ENCODE peak calls at places on chromosomes 3 and 15, in eight cellular contexts. O is HFF-Myc, D is RPMI8226, B is heart left ventricle, J is GM19239, S is NCI-H2171, H is mucosa of descending colon, U is transverse colon. Q is an unnamed sample.

GRCh38 chr15:89751748-89752147 is 699 bp upstream of the MESP1 start:
- DNase-seq in H (no peak), O (no peak), J (no peak), D (no peak), B (no peak), U (no peak), S (no peak), Q (no peak)

GRCh38 chr3:115194461-115194860 is 47.4 kb upstream of the ZBTB20 start:
- DNase-seq in D (no peak), J (no peak), H (no peak), O (no peak), S (no peak), B (no peak), U (no peak), Q (no peak)

GRCh38 chr3:122169911-122170310 is 13.6 kb upstream of the CASR start:
- DNase-seq in H (no peak), J (no peak), O (no peak), U (no peak), D (no peak), S (no peak), B (no peak), Q (no peak)

GRCh38 chr15:92069308-92070244 is 216.1 kb downstream of the SLCO3A1 start:
- DNase-seq in H (no peak), J (no peak), B (peak; percentile 66), O (no peak), D (no peak), S (no peak), U (peak; percentile 32), Q (peak; percentile 53)

GRCh38 chr3:172892158-172892557 is 141.6 kb downstream of the ECT2 start:
- DNase-seq in H (no peak), D (no peak), B (no peak), O (peak; percentile 88), S (no peak), U (no peak), J (no peak), Q (no peak)

GRCh38 chr15:78103406-78104118 is 11.2 kb downstream of the SH2D7 start:
- DNase-seq in U (peak; percentile 61), H (no peak), J (peak; percentile 83), O (no peak), D (no peak), S (no peak), B (peak; percentile 39), Q (peak; percentile 29)

GRCh38 chr3:39185326-39185958 is 7.0 kb downstream of the XIRP1 start:
- DNase-seq in J (no peak), D (no peak), H (no peak), O (no peak), S (no peak), U (no peak), B (no peak), Q (no peak)

GRCh38 chr3:159892171-159892791 is 96.4 kb upstream of the IL12A start:
- DNase-seq in S (no peak), J (no peak), D (no peak), H (no peak), B (peak; percentile 56), O (no peak), U (no peak), Q (no peak)

GRCh38 chr15:90221251-90221900 is 12.4 kb downstream of the CIB1 start:
- DNase-seq in D (peak; percentile 66), B (peak; percentile 85), O (no peak), J (peak; percentile 65), S (peak; percentile 36), H (peak; percentile 80), U (peak; percentile 80), Q (peak; percentile 45)

GRCh38 chr3:52434491-52435115 is 10.3 kb downstream of the SEMA3G start:
- DNase-seq in H (no peak), D (no peak), U (no peak), B (peak; percentile 27), S (no peak), J (no peak), O (no peak), Q (no peak)

GRCh38 chr3:195173696-195174095 is 97.3 kb downstream of the XXYLT1 start:
- DNase-seq in U (no peak), H (no peak), J (no peak), D (no peak), B (no peak), S (no peak), O (no peak), Q (no peak)

GRCh38 chr15:59764775-59765174 is 75.7 kb upstream of the BNIP2 start:
- DNase-seq in H (no peak), O (no peak), J (no peak), S (no peak), B (no peak), D (no peak), U (no peak), Q (peak; percentile 8)

GRCh38 chr3:49785565-49786356 is 581 bp downstream of the IP6K1 start:
- DNase-seq in O (no peak), U (peak; percentile 47), B (no peak), J (no peak), H (no peak), S (no peak), D (peak; percentile 34), Q (peak; percentile 60)

GRCh38 chr3:107251819-107252218 is 125.4 kb upstream of the CCDC54 start:
- DNase-seq in D (no peak), B (no peak), H (no peak), U (no peak), S (peak; percentile 79), O (no peak), J (no peak), Q (no peak)

GRCh38 chr15:81274932-81275341 is 49.0 kb downstream of the STARD5 start:
- DNase-seq in D (peak; percentile 85), S (peak; percentile 54), U (peak; percentile 88), J (peak; percentile 62), B (peak; percentile 76), O (peak; percentile 76), H (peak; percentile 85), Q (peak; percentile 79)

GRCh38 chr15:66404532-66404931 is 17.8 kb downstream of the MAP2K1 start:
- DNase-seq in S (no peak), O (no peak), J (no peak), D (no peak), B (no peak), U (no peak), H (no peak), Q (no peak)

GRCh38 chr3:141795719-141796435 is 32.7 kb downstream of the GRK7 start:
- DNase-seq in D (no peak), U (peak; percentile 42), J (no peak), H (no peak), O (no peak), S (no peak), B (peak; percentile 55), Q (peak; percentile 29)

GRCh38 chr3:143533391-143533790 is 314.9 kb downstream of the SLC9A9 start:
- DNase-seq in U (no peak), O (no peak), H (no peak), S (no peak), B (no peak), J (no peak), D (no peak), Q (no peak)

GRCh38 chr15:77904436-77904821 is 173.1 kb downstream of the TBC1D2B start:
- DNase-seq in H (peak; percentile 8), O (no peak), B (peak; percentile 24), J (no peak), S (no peak), U (no peak), D (no peak), Q (no peak)

GRCh38 chr3:103513003-103513402 is 1078.2 kb downstream of the ZPLD1 start:
- DNase-seq in D (no peak), B (no peak), U (no peak), H (no peak), O (no peak), S (no peak), J (no peak), Q (no peak)

GRCh38 chr15:48389701-48390143 is 58.5 kb downstream of the DUT start:
- DNase-seq in J (no peak), H (no peak), U (no peak), O (no peak), S (peak; percentile 44), D (no peak), B (no peak), Q (no peak)

GRCh38 chr3:166986000-166986399 is 394.1 kb downstream of the ZBBX start:
- DNase-seq in B (no peak), O (no peak), D (no peak), H (no peak), J (no peak), S (no peak), U (no peak), Q (no peak)

GRCh38 chr3:126287536-126288181 is 69.5 kb downstream of the KLF15 start:
- DNase-seq in D (peak; percentile 19), H (peak; percentile 44), S (peak; percentile 22), B (peak; percentile 87), U (peak; percentile 53), J (no peak), O (no peak), Q (no peak)

GRCh38 chr15:52567886-52568568 is 803 bp downstream of the ARPP19 start:
- DNase-seq in J (peak; percentile 12), D (peak; percentile 72), U (peak; percentile 61), S (no peak), O (no peak), B (no peak), H (peak; percentile 68), Q (peak; percentile 56)

GRCh38 chr3:76024640-76025039 is 239.3 kb upstream of the ZNF717 start:
- DNase-seq in D (peak; percentile 33), S (no peak), J (no peak), H (no peak), O (no peak), U (no peak), B (no peak), Q (peak; percentile 18)

GRCh38 chr3:184786271-184787010 is 25.5 kb upstream of the VPS8 start:
- DNase-seq in U (peak; percentile 56), O (peak; percentile 54), H (peak; percentile 58), D (no peak), B (peak; percentile 68), S (no peak), J (no peak), Q (peak; percentile 7)

GRCh38 chr3:120642368-120642948 is 39.6 kb downstream of the HGD start:
- DNase-seq in B (no peak), H (no peak), J (no peak), D (no peak), S (no peak), U (no peak), O (peak; percentile 22), Q (peak; percentile 93)

GRCh38 chr3:177196473-177197040 is 725 bp downstream of the TBL1XR1 start:
- DNase-seq in D (peak; percentile 70), H (peak; percentile 62), B (no peak), O (no peak), J (peak; percentile 46), S (no peak), U (peak; percentile 44), Q (peak; percentile 51)

GRCh38 chr15:75037685-75038084 is 14.3 kb downstream of the PPCDC start:
- DNase-seq in H (peak; percentile 14), S (no peak), U (no peak), O (no peak), J (no peak), B (no peak), D (no peak), Q (no peak)

GRCh38 chr3:85427467-85427866 is 468.7 kb downstream of the CADM2 start:
- DNase-seq in B (no peak), S (no peak), H (no peak), U (no peak), O (no peak), D (no peak), J (no peak), Q (no peak)

GRCh38 chr3:10548997-10549396 is 43.6 kb upstream of the ATP2B2 start:
- DNase-seq in J (no peak), B (no peak), O (no peak), D (no peak), H (no peak), U (no peak), S (no peak), Q (no peak)

GRCh38 chr3:126267169-126267975 is 87.0 kb upstream of the ALDH1L1 start:
- DNase-seq in U (peak; percentile 49), S (no peak), D (peak; percentile 24), O (peak; percentile 29), B (peak; percentile 82), H (peak; percentile 51), J (no peak), Q (no peak)

GRCh38 chr3:119817964-119818363 is 36.1 kb downstream of the NR1I2 start:
- DNase-seq in O (no peak), B (no peak), J (no peak), S (no peak), H (no peak), D (no peak), U (no peak), Q (no peak)